ENCODE peak calls at places on chromosomes 6 and 20, in four cellular contexts. R is AG04450; M is fibroblast of mammary gland; Q is CD4-positive, alpha-beta T cell. C is an unnamed sample.

GRCh38 chr6:13697857-13698256 is 13.8 kb downstream of the RANBP9 start:
- DNase-seq in R (no peak), Q (no peak), M (no peak), C (no peak)

GRCh38 chr20:33518071-33518470 is 28.2 kb downstream of the CBFA2T2 start:
- DNase-seq in R (no peak), Q (no peak), M (peak; percentile 72), C (no peak)

GRCh38 chr20:35660122-35660937 is 4.4 kb downstream of the CPNE1 start:
- DNase-seq in Q (no peak), M (no peak), R (no peak), C (no peak)

GRCh38 chr20:19661717-19662637 is 96.1 kb upstream of the RIN2 start:
- DNase-seq in Q (peak; percentile 2), R (peak; percentile 42), M (peak; percentile 78), C (peak; percentile 63)

GRCh38 chr6:90860822-90861601 is 274.1 kb upstream of the MAP3K7 start:
- DNase-seq in R (no peak), Q (no peak), M (peak; percentile 7), C (peak; percentile 33)

GRCh38 chr6:155580904-155581303 is 125.3 kb upstream of the NOX3 start:
- DNase-seq in Q (no peak), R (no peak), M (no peak), C (peak; percentile 25)

GRCh38 chr6:75611702-75612375 is 10.2 kb downstream of the SENP6 start:
- DNase-seq in Q (no peak), M (peak; percentile 48), R (no peak), C (no peak)

GRCh38 chr6:50520325-50520724 is 193.0 kb upstream of the TFAP2D start:
- DNase-seq in Q (no peak), R (no peak), M (no peak), C (no peak)

GRCh38 chr6:31426395-31426794 is 23.0 kb downstream of the MICA start:
- DNase-seq in Q (no peak), M (no peak), R (no peak), C (no peak)

GRCh38 chr6:166853371-166854325 is 102.7 kb downstream of the RNASET2 start:
- DNase-seq in R (no peak), M (no peak), Q (no peak), C (no peak)

GRCh38 chr6:167420858-167421766 is 96.2 kb downstream of the TTLL2 start:
- DNase-seq in Q (no peak), M (no peak), R (no peak), C (no peak)

GRCh38 chr6:1609662-1610496 is at the start of gene FOXC1:
- DNase-seq in R (peak; percentile 67), M (peak; percentile 89), Q (no peak), C (no peak)

GRCh38 chr6:122289721-122290501 is 109.5 kb upstream of the HSF2 start:
- DNase-seq in M (peak; percentile 36), R (no peak), Q (no peak), C (no peak)
- TF ChIP-seq CTCF in M (peak; percentile 28), R (peak; percentile 34), Q (no peak), C (peak; percentile 27)

GRCh38 chr20:50224553-50225255 is 34.1 kb downstream of the CEBPB start:
- DNase-seq in M (peak; percentile 97), Q (no peak), R (peak; percentile 91), C (no peak)
- TF ChIP-seq CTCF in M (peak; percentile 31), Q (no peak), R (peak; percentile 47), C (peak; percentile 47)

GRCh38 chr6:151763938-151764680 is 43.4 kb upstream of the ESR1 start:
- DNase-seq in R (peak; percentile 41), M (peak; percentile 89), Q (peak; percentile 3), C (peak; percentile 33)

GRCh38 chr6:151762817-151763216 is 44.7 kb upstream of the ESR1 start:
- DNase-seq in R (no peak), M (no peak), Q (no peak), C (no peak)

GRCh38 chr6:151763303-151763702 is 44.2 kb upstream of the ESR1 start:
- DNase-seq in R (no peak), M (peak; percentile 69), Q (no peak), C (no peak)

GRCh38 chr6:151760486-151760885 is 47.0 kb upstream of the ESR1 start:
- DNase-seq in Q (no peak), M (no peak), R (no peak), C (no peak)

DNA sequence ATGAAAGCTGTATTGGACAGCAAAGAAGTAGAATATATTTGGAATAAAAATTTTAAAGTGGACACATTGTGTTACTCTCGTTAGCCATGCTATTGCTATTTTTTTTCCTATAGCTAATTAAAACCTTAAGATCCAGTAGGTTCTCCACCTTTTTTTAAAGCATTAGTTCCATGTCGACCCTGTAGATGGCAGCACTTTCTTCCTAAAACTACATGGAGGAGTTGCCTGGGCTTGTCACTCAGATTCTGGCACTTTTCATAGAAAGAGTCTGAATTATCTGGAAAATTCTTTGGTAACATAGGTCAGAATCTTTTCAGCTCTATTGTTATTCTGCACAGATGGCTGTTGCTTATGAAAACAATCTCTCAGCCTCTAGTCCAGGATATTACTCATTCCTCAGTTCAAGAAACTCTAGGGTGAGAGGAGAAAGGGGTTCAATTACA is 42.0 kb upstream of the ESR1 start:
- DNase-seq in M (peak; percentile 91), Q (peak; percentile 10), R (peak; percentile 37), C (peak; percentile 52)
- TF ChIP-seq CTCF in M (peak; percentile 79), Q (peak; percentile 72), R (peak; percentile 79), C (peak; percentile 91)

GRCh38 chr6:35318845-35319220 is 21.2 kb downstream of the DEF6 start:
- DNase-seq in M (no peak), Q (no peak), R (no peak), C (no peak)

GRCh38 chr6:35317483-35318199 is 20.0 kb downstream of the DEF6 start:
- DNase-seq in M (no peak), R (no peak), Q (no peak), C (no peak)

GRCh38 chr6:35320031-35320410 is 22.3 kb upstream of the PPARD start:
- DNase-seq in M (no peak), Q (no peak), R (no peak), C (no peak)

GRCh38 chr6:35319346-35320030 is 21.9 kb downstream of the DEF6 start:
- DNase-seq in Q (no peak), M (no peak), R (no peak), C (no peak)

DNA sequence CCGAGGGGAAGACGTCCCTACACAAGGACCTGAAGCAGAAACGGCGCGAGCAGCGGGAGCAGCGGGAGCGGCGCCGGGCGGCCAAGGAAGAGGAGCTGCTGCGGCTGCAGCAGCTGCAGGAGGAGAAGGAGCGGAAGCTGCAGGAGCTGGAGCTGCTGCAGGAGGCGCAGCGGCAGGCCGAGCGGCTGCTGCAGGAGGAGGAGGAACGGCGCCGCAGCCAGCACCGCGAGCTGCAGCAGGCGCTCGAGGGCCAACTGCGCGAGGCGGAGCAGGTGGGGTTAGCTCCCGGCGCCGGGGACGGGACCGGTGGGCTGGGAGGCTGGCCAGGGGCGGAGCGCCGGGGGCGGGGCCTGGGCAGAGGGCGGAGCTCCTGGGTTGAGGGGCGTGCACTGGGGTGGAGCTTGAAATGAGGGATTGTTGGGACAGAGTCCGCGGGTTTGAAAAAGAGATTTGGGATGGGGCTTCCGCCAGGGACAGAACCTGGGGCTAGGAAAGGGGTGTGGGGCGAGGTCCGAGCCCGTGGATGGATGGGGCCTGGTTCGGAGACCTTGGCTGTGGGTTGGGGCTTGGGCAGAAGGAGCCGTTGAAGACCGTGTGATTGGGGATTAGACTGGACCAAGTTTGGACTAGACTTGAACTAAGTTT is 20.7 kb downstream of the DEF6 start:
- DNase-seq in M (peak; percentile 64), R (peak; percentile 27), Q (no peak), C (no peak)
- TF ChIP-seq CTCF in M (no peak), R (no peak), Q (no peak), C (no peak)

DNA sequence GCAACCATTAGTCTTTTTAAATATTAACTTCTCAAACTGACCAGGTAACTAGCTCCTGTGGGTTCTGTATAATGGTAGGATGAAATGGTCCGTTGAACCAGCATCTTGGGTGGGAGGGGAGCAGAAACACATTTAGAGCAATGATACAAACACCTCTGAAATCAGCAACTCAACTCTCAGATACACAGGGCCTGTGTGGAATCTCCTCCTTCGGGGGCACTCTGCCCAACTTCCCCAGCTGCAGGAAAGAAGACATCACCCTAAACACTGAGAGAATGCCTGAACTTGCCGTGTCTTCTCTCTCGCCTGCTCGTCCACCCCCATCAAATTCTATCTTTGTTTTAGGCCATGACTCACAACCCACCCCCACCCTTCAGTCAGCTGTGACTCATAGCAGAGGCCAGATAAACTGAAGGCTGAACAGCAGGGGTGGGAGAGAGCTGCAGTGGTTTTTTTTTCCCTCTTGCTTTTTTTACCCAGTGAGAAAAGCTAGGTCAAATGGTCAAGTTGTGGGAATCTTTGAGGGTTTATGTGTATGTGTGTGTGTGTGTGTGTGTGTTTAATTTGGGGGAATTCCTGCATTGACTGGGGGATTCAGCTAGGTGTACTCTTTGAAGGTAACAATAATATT is 593.4 kb upstream of the JAG1 start:
- DNase-seq in M (peak; percentile 95), Q (no peak), R (peak; percentile 93), C (no peak)
- TF ChIP-seq CTCF in M (peak; percentile 31), Q (no peak), R (peak; percentile 50), C (no peak)

GRCh38 chr6:121242386-121242785 is 91.9 kb downstream of the TBC1D32 start:
- DNase-seq in R (no peak), Q (no peak), M (no peak), C (no peak)
- TF ChIP-seq CTCF in R (no peak), Q (no peak), M (no peak), C (no peak)

GRCh38 chr6:5782783-5783567 is 223.8 kb downstream of the NRN1 start:
- DNase-seq in Q (no peak), M (no peak), R (peak; percentile 6), C (no peak)
- TF ChIP-seq CTCF in Q (no peak), M (no peak), R (no peak), C (no peak)

GRCh38 chr6:168447741-168448140 is 6.8 kb downstream of the SMOC2 start:
- DNase-seq in M (no peak), Q (no peak), R (no peak), C (no peak)

GRCh38 chr6:168452685-168453377 is 11.8 kb downstream of the SMOC2 start:
- DNase-seq in R (no peak), Q (no peak), M (no peak), C (no peak)

GRCh38 chr6:168450921-168451320 is 9.9 kb downstream of the SMOC2 start:
- DNase-seq in R (no peak), Q (no peak), M (no peak), C (no peak)

GRCh38 chr6:168448243-168448855 is 7.4 kb downstream of the SMOC2 start:
- DNase-seq in Q (no peak), M (no peak), R (no peak), C (no peak)

DNA sequence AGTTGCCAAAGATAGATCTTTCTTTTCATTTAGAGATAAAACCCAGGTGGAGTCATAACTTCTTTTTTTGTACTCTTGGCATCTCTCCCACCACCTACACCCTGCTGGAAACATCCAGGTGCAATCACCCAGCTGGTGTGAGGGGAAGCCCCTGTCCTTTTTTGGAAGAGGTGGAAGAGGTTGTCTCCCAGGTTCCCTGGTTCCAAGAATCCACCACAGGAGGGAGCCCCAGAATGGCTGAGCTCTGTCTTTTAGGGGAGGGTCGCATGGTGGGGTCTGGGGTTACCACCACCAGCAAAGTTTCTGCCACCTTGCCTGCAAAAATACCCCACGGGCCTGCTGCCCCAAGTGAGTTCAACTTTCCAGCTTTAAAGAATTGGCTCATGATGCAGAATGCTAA is 10.8 kb downstream of the SMOC2 start:
- DNase-seq in Q (no peak), R (no peak), M (no peak), C (no peak)
- TF ChIP-seq CTCF in Q (no peak), R (no peak), M (peak; percentile 10), C (no peak)